ENCODE peak calls at places on chromosome 21, in four cellular contexts. One of them, this sample, is unnamed.

GRCh38 chr21:35178098-35178497 is 129.0 kb upstream of the RUNX1 start:
- DNase-seq in H1: no peak
- DNase-seq in GM12878: no peak
- DNase-seq in HepG2: no peak
- DNase-seq in this sample: no peak

GRCh38 chr21:21907271-21907670 is 909.1 kb downstream of the NCAM2 start:
- DNase-seq in H1: no peak
- DNase-seq in GM12878: no peak
- DNase-seq in HepG2: no peak
- DNase-seq in this sample: no peak

GRCh38 chr21:34690041-34690792 is 21.4 kb downstream of the CLIC6 start:
- DNase-seq in H1: no peak
- DNase-seq in HepG2: no peak
- DNase-seq in GM12878: no peak
- DNase-seq in this sample: no peak

GRCh38 chr21:42526379-42526727 is 12.7 kb downstream of the SLC37A1 start:
- DNase-seq in H1: no peak
- DNase-seq in GM12878: no peak
- DNase-seq in HepG2: peak; percentile 75
- DNase-seq in this sample: no peak

GRCh38 chr21:32336711-32337110 is 38.1 kb downstream of the MRAP start:
- DNase-seq in GM12878: no peak
- DNase-seq in H1: no peak
- DNase-seq in HepG2: no peak
- DNase-seq in this sample: no peak

GRCh38 chr21:32726742-32727477 is 903 bp downstream of the SYNJ1 start:
- DNase-seq in HepG2: no peak
- DNase-seq in GM12878: no peak
- DNase-seq in H1: no peak
- DNase-seq in this sample: peak; percentile 77

GRCh38 chr21:20570824-20571232 is 427.4 kb upstream of the NCAM2 start:
- DNase-seq in H1: peak; percentile 73
- DNase-seq in GM12878: no peak
- DNase-seq in HepG2: no peak
- DNase-seq in this sample: peak; percentile 68

GRCh38 chr21:42395910-42396625 is at the start of gene TMPRSS3:
- DNase-seq in HepG2: no peak
- DNase-seq in H1: no peak
- DNase-seq in GM12878: no peak
- DNase-seq in this sample: no peak

GRCh38 chr21:43644609-43645008 is 14.7 kb downstream of the HSF2BP start:
- DNase-seq in GM12878: no peak
- DNase-seq in HepG2: no peak
- DNase-seq in H1: no peak
- DNase-seq in this sample: no peak

GRCh38 chr21:33019885-33020557 is 5.7 kb upstream of the OLIG2 start:
- DNase-seq in GM12878: no peak
- DNase-seq in H1: no peak
- DNase-seq in HepG2: no peak
- DNase-seq in this sample: no peak

GRCh38 chr21:43307677-43308070 is 119.3 kb downstream of the SIK1 start:
- DNase-seq in GM12878: no peak
- DNase-seq in H1: no peak
- DNase-seq in HepG2: no peak
- DNase-seq in this sample: no peak

GRCh38 chr21:34296878-34297277 is 66.9 kb upstream of the KCNE2 start:
- DNase-seq in GM12878: no peak
- DNase-seq in HepG2: no peak
- DNase-seq in H1: no peak
- DNase-seq in this sample: no peak

GRCh38 chr21:42403611-42404231 is at the start of gene UBASH3A:
- DNase-seq in HepG2: no peak
- DNase-seq in GM12878: no peak
- DNase-seq in H1: no peak
- DNase-seq in this sample: peak; percentile 65

GRCh38 chr21:42623684-42624083 is 29.7 kb upstream of the PDE9A start:
- DNase-seq in GM12878: no peak
- DNase-seq in H1: no peak
- DNase-seq in HepG2: no peak
- DNase-seq in this sample: no peak

GRCh38 chr21:34807146-34807880 is 138.5 kb downstream of the CLIC6 start:
- DNase-seq in HepG2: no peak
- DNase-seq in H1: no peak
- DNase-seq in GM12878: no peak
- DNase-seq in this sample: no peak

GRCh38 chr21:19692231-19692630 is 1288.6 kb upstream of the TMPRSS15 start:
- DNase-seq in H1: no peak
- DNase-seq in HepG2: no peak
- DNase-seq in GM12878: no peak
- DNase-seq in this sample: no peak

GRCh38 chr21:15410853-15411252 is 318.9 kb upstream of the USP25 start:
- DNase-seq in HepG2: no peak
- DNase-seq in GM12878: no peak
- DNase-seq in H1: no peak
- DNase-seq in this sample: no peak

GRCh38 chr21:28644762-28645161 is 347.9 kb downstream of the LTN1 start:
- DNase-seq in GM12878: no peak
- DNase-seq in H1: no peak
- DNase-seq in HepG2: no peak
- DNase-seq in this sample: no peak

GRCh38 chr21:34996304-34997081 is 52.6 kb downstream of the RUNX1 start:
- DNase-seq in H1: no peak
- DNase-seq in GM12878: no peak
- DNase-seq in HepG2: no peak
- DNase-seq in this sample: peak; percentile 92

GRCh38 chr21:42346866-42347600 is 3.8 kb downstream of the TFF2 start:
- DNase-seq in H1: no peak
- DNase-seq in GM12878: no peak
- DNase-seq in HepG2: no peak
- DNase-seq in this sample: no peak

GRCh38 chr21:43609501-43610340 is 49.6 kb downstream of the HSF2BP start:
- DNase-seq in GM12878: no peak
- DNase-seq in H1: no peak
- DNase-seq in HepG2: peak; percentile 89
- DNase-seq in this sample: no peak

GRCh38 chr21:42644223-42645208 is 8.9 kb upstream of the PDE9A start:
- DNase-seq in HepG2: no peak
- DNase-seq in H1: no peak
- DNase-seq in GM12878: no peak
- DNase-seq in this sample: no peak

GRCh38 chr21:43034098-43034497 is 41.5 kb downstream of the CBS start:
- DNase-seq in HepG2: no peak
- DNase-seq in H1: no peak
- DNase-seq in GM12878: no peak
- DNase-seq in this sample: no peak

GRCh38 chr21:32559004-32559610 is 26.2 kb downstream of the TCP10L start:
- DNase-seq in GM12878: no peak
- DNase-seq in H1: no peak
- DNase-seq in HepG2: no peak
- DNase-seq in this sample: no peak

GRCh38 chr21:28133116-28133515 is 859.6 kb downstream of the LTN1 start:
- DNase-seq in HepG2: no peak
- DNase-seq in H1: no peak
- DNase-seq in GM12878: no peak
- DNase-seq in this sample: no peak

GRCh38 chr21:34132202-34132601 is 58.8 kb downstream of the MRPS6 start:
- DNase-seq in HepG2: no peak
- DNase-seq in GM12878: no peak
- DNase-seq in H1: no peak
- DNase-seq in this sample: no peak

GRCh38 chr21:29465528-29465927 is 166.8 kb downstream of the BACH1 start:
- DNase-seq in H1: no peak
- DNase-seq in HepG2: no peak
- DNase-seq in GM12878: no peak
- DNase-seq in this sample: no peak

GRCh38 chr21:45228171-45228641 is 59.5 kb downstream of the POFUT2 start:
- DNase-seq in GM12878: no peak
- DNase-seq in H1: no peak
- DNase-seq in HepG2: peak; percentile 12
- DNase-seq in this sample: no peak
- TF ChIP-seq BRCA1 in GM12878: no peak
- TF ChIP-seq BRCA1 in H1: no peak
- TF ChIP-seq BRCA1 in HepG2: no peak
- TF ChIP-seq BRCA1 in this sample: no peak

GRCh38 chr21:39712976-39713375 is 32.0 kb upstream of the IGSF5 start:
- DNase-seq in H1: no peak
- DNase-seq in GM12878: no peak
- DNase-seq in HepG2: peak; percentile 3
- DNase-seq in this sample: peak; percentile 14
- TF ChIP-seq BRCA1 in H1: no peak
- TF ChIP-seq BRCA1 in GM12878: no peak
- TF ChIP-seq BRCA1 in HepG2: no peak
- TF ChIP-seq BRCA1 in this sample: no peak

GRCh38 chr21:38841472-38841871 is 35.7 kb downstream of the ETS2 start:
- DNase-seq in H1: no peak
- DNase-seq in GM12878: no peak
- DNase-seq in HepG2: no peak
- DNase-seq in this sample: no peak

GRCh38 chr21:38839370-38839681 is 33.6 kb downstream of the ETS2 start:
- DNase-seq in GM12878: no peak
- DNase-seq in H1: no peak
- DNase-seq in HepG2: no peak
- DNase-seq in this sample: no peak

GRCh38 chr21:38838598-38839369 is 33.1 kb downstream of the ETS2 start:
- DNase-seq in HepG2: no peak
- DNase-seq in H1: no peak
- DNase-seq in GM12878: no peak
- DNase-seq in this sample: no peak

GRCh38 chr21:38840456-38841129 is 34.9 kb downstream of the ETS2 start:
- DNase-seq in HepG2: no peak
- DNase-seq in GM12878: no peak
- DNase-seq in H1: no peak
- DNase-seq in this sample: no peak

DNA sequence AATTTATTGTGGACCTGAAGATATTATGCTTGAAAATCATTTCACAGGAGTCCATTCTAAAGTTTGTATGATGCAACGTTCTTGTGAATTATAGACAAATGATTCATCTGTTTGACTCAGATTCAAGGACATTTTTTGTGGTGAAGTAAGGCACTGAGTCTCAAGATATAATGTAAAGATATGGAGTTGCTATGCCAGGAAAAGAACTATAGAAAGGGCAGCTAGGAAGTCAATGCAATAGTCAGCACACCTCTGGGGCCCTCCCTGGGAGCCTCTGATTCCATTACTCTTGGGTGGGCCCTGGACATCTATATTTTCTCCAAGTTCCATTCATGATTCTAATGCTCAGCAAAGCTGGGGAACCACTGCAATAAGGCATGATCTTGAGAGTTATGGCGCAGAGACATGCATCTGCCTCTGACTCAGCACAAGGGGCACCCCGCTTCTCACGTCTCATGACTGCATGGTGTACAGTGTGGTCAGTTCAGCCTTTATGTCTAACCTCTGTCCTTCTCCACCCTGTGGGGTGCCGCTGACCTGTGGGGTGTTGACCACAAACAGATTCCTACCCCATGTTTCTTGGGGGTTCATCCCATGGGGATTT is 34.1 kb downstream of the ETS2 start:
- DNase-seq in GM12878: no peak
- DNase-seq in H1: no peak
- DNase-seq in HepG2: no peak
- DNase-seq in this sample: no peak
- TF ChIP-seq BRCA1 in GM12878: no peak
- TF ChIP-seq BRCA1 in H1: no peak
- TF ChIP-seq BRCA1 in HepG2: no peak
- TF ChIP-seq BRCA1 in this sample: no peak

DNA sequence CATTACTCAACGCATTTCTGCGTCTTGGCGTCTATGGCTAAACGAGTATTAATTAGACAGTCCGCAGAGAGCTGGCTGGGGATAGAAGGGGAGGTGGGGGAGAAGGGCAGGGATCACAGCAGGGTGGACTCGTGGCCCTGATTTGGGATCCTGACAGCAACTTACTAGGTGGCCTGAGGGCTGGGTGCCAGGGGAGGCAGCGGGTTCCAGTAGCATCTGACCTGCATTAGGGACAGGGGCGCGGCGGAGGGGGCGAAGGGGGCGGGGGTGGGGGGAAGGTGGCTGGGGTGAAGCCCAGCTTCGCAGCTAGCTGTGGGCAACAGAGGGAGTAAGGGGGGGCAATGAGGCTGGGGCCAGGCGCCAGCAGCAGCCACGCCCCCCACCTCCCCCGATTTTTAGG is 1.0 kb upstream of the BACE2 start:
- DNase-seq in H1: no peak
- DNase-seq in GM12878: no peak
- DNase-seq in HepG2: no peak
- DNase-seq in this sample: no peak
- TF ChIP-seq BRCA1 in H1: no peak
- TF ChIP-seq BRCA1 in GM12878: no peak
- TF ChIP-seq BRCA1 in HepG2: no peak
- TF ChIP-seq BRCA1 in this sample: no peak

DNA sequence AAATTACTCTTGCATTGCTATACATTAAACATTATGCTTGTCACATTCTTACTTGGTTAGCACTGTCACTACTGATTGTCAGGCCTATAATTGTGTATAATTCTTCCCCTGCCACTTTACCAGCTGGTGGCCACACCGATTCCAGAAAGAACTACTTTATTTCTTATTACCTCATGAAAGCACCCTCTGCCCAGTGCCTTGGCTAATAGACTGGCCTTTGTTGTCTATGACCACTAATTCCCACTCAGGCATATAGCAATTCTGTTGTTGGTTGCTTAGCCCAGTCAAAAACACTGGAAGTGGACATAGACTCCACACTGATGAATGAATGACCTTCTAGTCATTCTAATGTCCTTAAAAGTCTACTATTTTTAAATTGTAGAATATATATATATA is 35.6 kb downstream of the MRPL39 start:
- DNase-seq in GM12878: no peak
- DNase-seq in HepG2: no peak
- DNase-seq in H1: no peak
- DNase-seq in this sample: no peak
- TF ChIP-seq BRCA1 in GM12878: no peak
- TF ChIP-seq BRCA1 in HepG2: no peak
- TF ChIP-seq BRCA1 in H1: no peak
- TF ChIP-seq BRCA1 in this sample: no peak

DNA sequence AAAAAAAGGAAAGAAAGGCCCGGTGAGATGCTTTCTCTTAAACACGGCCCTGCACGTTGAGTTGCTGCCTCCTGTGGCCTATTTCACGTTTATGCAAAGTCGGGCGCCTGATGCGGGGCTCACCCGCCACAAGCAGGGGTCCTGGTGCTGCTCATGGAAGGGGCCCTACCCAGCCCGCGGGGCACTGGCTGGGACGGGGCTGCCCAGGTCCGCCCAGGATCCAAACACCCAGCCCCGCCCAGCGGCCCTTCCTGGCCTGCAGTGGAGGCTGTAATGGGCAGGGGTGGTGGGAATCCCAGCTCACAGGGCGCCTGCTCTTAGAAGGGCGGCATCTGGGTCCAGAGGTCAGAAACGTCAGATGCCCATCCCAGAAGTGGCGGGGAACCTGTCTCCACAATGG is 1.6 kb downstream of the COL6A2 start:
- DNase-seq in GM12878: no peak
- DNase-seq in HepG2: peak; percentile 15
- DNase-seq in H1: no peak
- DNase-seq in this sample: no peak
- TF ChIP-seq BRCA1 in GM12878: no peak
- TF ChIP-seq BRCA1 in HepG2: no peak
- TF ChIP-seq BRCA1 in H1: no peak
- TF ChIP-seq BRCA1 in this sample: no peak